ENCODE peak calls at places on chromosomes 7 and 10, in five cellular contexts. E, U, G, R and B are unnamed samples. For H3K4me1, the result is how much of the 10 kb centered on the place peaks cover.

GRCh38 chr7:108196004-108196403 is 65.8 kb upstream of the LAMB4 start:
- DNase-seq in E (no peak), U (no peak), G (no peak), R (no peak), B (peak)

GRCh38 chr10:28293238-28294168 is 9.4 kb downstream of the MPP7 start:
- DNase-seq in E (no peak), U (no peak), G (no peak), R (no peak), B (no peak)

GRCh38 chr10:51073035-51073434 is 1.3 kb upstream of the PRKG1 start:
- DNase-seq in E (no peak), U (no peak), G (no peak), R (no peak), B (no peak)

GRCh38 chr10:74177140-74177677 is 26.2 kb downstream of the ADK start:
- DNase-seq in E (peak), U (no peak), G (peak), R (peak), B (no peak)

GRCh38 chr7:108293190-108293612 is 163.0 kb downstream of the NRCAM start:
- DNase-seq in E (no peak), U (no peak), G (no peak), R (no peak), B (peak)

GRCh38 chr7:22597845-22598244 is 97.9 kb upstream of the STEAP1B start:
- DNase-seq in E (no peak), U (no peak), G (no peak), R (no peak), B (peak)

GRCh38 chr7:29194206-29194593 is 375 bp upstream of the CHN2 start:
- DNase-seq in E (no peak), U (no peak), G (no peak), R (no peak), B (no peak)

GRCh38 chr10:91010952-91011351 is 90.1 kb upstream of the ANKRD1 start:
- DNase-seq in E (no peak), U (no peak), G (no peak), R (no peak), B (no peak)

GRCh38 chr10:18610517-18610916 is 40.9 kb downstream of the NSUN6 start:
- DNase-seq in E (peak), U (no peak), G (peak), R (peak), B (peak)

GRCh38 chr7:43880596-43880995 is 11.3 kb upstream of the MRPS24 start:
- DNase-seq in E (no peak), U (no peak), G (no peak), R (no peak), B (peak)

GRCh38 chr7:2800923-2801682 is 43.0 kb downstream of the GNA12 start:
- DNase-seq in E (no peak), U (no peak), G (no peak), R (peak), B (no peak)

GRCh38 chr7:42014625-42015412 is 222.2 kb downstream of the GLI3 start:
- DNase-seq in E (peak), U (no peak), G (peak), R (peak), B (peak)

GRCh38 chr7:157580324-157580723 is 243.5 kb downstream of the DNAJB6 start:
- DNase-seq in E (no peak), U (no peak), G (no peak), R (no peak), B (no peak)

GRCh38 chr10:14329609-14330246 is 996 bp downstream of the FRMD4A start:
- DNase-seq in E (no peak), U (no peak), G (no peak), R (no peak), B (no peak)

GRCh38 chr10:118472415-118472814 is 123.0 kb downstream of the PRLHR start:
- DNase-seq in E (no peak), U (no peak), G (no peak), R (no peak), B (no peak)

GRCh38 chr7:919114-919442 is 35.4 kb downstream of the ADAP1 start:
- DNase-seq in E (no peak), U (no peak), G (no peak), R (no peak), B (no peak)

GRCh38 chr7:30682131-30683083 is at the start of gene CRHR2:
- DNase-seq in E (no peak), U (no peak), G (peak), R (no peak), B (peak)
- H3K4me2 ChIP-seq in E (peak), U (no peak), G (no peak), R (peak), B (no peak)

DNA sequence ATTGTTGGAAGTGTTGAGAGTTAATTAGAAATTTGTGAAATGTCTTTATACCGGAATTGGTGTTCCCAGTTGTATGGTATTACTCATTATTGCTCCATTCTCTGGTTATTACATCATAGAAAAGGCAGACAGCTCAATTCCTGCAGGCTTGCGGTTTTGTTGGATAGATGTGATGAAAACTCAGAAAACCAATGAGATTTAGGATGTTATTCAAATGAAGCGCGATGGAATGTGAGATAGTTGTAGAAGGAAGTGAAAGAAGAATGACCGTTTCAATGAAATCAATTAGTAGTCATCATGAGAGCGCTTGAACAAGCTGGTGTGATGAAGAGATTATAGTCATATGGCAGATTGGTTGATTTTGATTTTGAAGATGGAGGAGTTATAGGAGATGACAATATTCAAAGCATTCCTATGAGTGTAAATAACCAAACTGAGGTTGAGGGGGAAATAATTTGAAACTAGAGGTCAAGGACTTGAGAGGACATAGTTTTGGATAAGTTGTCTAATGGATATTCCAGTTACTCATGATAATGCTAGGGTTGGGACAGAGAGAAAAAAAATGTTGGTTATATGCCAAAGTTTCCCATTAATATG is 991.5 kb downstream of the NRG3 start:
- DNase-seq in E (no peak), U (no peak), G (no peak), R (no peak), B (no peak)
- TF ChIP-seq MYC in E (no peak), U (no peak), G (no peak), R (no peak), B (no peak)

DNA sequence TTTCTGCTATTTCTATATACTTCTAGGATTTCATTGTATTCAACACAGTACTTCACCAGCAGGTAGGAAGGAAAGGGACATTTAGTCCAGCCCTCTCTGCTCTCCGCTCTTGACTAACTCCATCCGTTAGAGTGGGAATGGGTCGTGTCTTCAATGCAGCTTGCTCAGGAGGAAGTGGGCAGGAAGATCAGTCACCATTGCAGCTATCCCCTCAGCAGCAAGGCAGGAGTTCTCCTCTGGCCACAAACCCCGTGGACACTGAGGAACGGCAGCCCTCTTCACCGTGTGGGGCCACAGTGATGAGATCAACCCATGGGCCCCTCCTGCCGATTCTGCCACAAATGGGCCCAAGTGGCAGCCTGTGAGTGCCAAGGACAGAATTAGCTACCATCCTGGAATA is 30.2 kb upstream of the IKZF1 start:
- DNase-seq in E (no peak), U (no peak), G (no peak), R (no peak), B (no peak)
- H3K4me1 ChIP-seq in E (under half), U (half or more), G (under half), R (under half), B (under half)

GRCh38 chr7:143882611-143883078 is 19.3 kb downstream of the TCAF1 start:
- DNase-seq in E (no peak), U (no peak), G (no peak), R (peak), B (peak)
- H3K4me2 ChIP-seq in E (no peak), U (no peak), G (no peak), R (peak), B (peak)

GRCh38 chr10:126429275-126429674 is 41.0 kb upstream of the ADAM12 start:
- DNase-seq in E (no peak), U (no peak), G (no peak), R (no peak), B (no peak)
- TF ChIP-seq MYC in E (no peak), U (no peak), G (no peak), R (no peak), B (no peak)

DNA sequence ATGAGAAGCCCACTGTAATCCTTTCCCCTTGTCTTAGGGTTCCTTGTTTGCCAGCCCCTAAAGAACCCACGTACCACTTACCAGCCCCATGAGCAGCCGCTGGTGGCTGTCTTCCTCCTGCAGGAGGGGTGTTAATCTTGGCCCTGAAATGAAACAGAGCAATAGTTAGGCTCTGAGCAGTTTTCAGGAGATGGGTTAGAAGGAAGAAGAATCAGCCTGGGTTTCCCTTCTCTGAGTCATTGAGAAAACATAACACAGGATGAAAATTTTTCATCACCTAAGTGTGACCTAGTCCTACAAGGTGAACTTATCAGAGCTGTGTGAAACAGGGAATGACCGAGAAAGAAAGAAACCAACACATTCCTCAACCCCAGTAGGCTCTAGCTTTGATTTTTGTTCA is 90.0 kb downstream of the GSAP start:
- DNase-seq in E (no peak), U (no peak), G (no peak), R (no peak), B (peak)
- H3K4me1 ChIP-seq in E (under half), U (under half), G (under half), R (under half), B (half or more)

DNA sequence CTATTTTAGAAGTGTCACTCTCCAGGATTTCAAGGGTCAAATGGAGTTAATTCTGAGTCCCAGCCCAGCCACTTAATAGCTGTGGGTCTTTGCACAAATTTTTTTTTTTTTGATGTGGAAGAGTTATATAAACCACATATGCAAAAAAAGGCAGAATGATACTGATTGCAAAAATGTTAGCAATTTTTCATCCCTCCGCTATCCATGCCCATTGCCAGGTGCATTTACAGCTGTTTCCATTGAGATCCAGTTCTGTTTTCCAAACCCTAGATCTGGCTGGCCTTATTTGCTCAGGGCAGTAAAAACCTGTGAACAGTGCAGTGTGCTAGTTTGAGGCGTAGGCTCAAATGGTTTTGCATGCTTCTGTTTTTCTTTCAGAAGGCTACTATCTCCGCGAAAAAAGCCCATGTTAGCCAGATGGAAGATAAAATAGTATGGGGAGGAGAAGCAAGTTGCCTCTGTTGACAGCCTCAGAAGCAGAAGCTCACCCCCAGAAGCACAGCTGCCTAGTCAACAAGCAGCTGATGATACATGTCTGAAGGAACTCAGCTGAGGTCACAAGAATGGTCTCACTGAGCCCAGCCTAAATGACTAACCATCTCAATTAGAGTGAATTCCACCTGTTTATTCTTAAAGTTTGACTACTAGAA is 997 bp upstream of the ZNF138 start:
- DNase-seq in E (no peak), U (no peak), G (peak), R (no peak), B (no peak)
- H3K4me2 ChIP-seq in E (no peak), U (no peak), G (peak), R (no peak), B (no peak)

DNA sequence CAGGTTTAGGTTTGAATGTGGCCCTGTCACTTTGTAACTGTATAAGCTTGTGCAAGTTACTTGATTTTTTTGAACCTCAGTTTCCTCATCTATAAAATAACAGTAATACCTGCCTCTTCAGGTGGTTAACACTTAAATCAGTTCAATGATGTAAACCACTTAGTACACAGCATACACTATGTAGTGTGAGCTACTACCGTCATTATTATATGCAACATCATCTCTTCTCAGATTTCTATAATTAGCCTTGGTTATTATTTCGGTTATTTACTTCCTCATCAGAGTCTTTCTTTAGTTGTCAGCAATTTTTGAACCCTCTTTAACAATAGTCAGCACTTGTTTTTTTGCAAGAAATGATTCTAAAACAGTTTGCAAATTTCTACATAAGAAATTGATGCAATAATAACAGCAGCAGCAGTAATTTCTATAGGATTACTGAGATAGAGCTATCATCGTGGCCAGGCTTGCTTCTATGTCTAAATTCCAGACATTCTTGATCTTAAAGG is 25.2 kb upstream of the WDR11 start:
- DNase-seq in E (no peak), U (no peak), G (no peak), R (no peak), B (no peak)
- TF ChIP-seq MYC in E (no peak), U (no peak), G (no peak), R (no peak), B (no peak)

GRCh38 chr7:102304668-102305067 is 18.0 kb downstream of the SH2B2 start:
- DNase-seq in E (no peak), U (no peak), G (no peak), R (no peak), B (no peak)

GRCh38 chr7:102305414-102306268 is 19.0 kb downstream of the SH2B2 start:
- DNase-seq in E (no peak), U (peak), G (no peak), R (no peak), B (no peak)

GRCh38 chr7:102300643-102301211 is 14.1 kb downstream of the SH2B2 start:
- DNase-seq in E (no peak), U (no peak), G (no peak), R (no peak), B (no peak)

GRCh38 chr7:102302025-102302424 is 15.4 kb downstream of the SH2B2 start:
- DNase-seq in E (no peak), U (no peak), G (no peak), R (no peak), B (no peak)

DNA sequence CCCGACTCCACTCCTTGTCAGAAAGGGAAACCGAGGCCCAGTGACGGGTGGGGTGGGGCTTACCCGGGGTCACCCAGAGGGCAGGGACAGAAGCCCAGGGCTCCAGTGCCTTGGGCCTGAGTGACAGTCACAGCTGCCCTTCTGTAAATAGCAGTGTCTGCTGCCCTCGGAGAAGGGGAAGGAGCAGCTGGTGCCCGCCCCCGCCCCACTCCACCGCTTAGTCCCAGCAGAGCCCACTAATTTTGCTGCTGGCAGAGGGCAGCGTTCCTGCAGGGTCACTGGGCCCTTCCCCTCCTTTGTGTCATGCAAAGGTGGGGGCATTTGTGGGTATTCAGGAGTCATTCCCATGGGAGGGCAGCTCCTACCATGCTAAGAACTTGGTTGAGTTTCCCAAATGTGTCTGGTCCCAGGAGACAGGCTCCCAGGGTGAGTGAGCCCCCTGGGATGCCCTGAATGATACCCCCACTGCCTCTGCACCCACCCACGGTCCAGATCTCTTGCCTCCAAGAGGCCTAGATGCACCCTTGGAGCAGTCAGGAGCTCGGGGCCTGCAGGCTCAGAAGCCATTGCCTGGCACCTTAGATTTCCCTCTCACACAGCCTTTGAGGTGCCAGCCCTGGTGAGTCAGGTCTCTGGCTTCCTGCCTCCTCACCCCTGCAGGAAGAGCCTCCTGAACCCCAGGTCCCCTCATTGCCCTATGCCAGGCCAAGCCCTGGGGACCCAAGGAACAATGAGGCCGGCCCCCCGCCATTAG is 17.2 kb downstream of the SH2B2 start:
- DNase-seq in E (no peak), U (no peak), G (no peak), R (no peak), B (no peak)
- H3K4me1 ChIP-seq in E (under half), U (half or more), G (under half), R (under half), B (under half)